ENCODE peak calls at places on chromosome 6, in six cellular contexts. M is DND-41; V is HFF-Myc; Q is CD8-positive, alpha-beta T cell; S is cardiac fibroblast; A is fibroblast of pulmonary artery. T is an unnamed sample.

GRCh38 chr6:47206626-47207025 is 103.1 kb downstream of the TNFRSF21 start:
- DNase-seq in M (no peak), V (no peak), Q (no peak), S (peak; percentile 15), A (peak; percentile 36), T (no peak)

GRCh38 chr6:44002071-44002590 is 125.1 kb downstream of the MRPL14 start:
- DNase-seq in M (no peak), V (no peak), Q (no peak), S (no peak), A (no peak), T (no peak)

GRCh38 chr6:43405354-43405753 is 22.0 kb upstream of the ABCC10 start:
- DNase-seq in M (no peak), V (no peak), Q (no peak), S (peak; percentile 16), A (peak; percentile 6), T (no peak)

GRCh38 chr6:32203435-32204267 is 11.2 kb upstream of the GPSM3 start:
- DNase-seq in M (no peak), V (no peak), Q (no peak), S (no peak), A (no peak), T (no peak)

GRCh38 chr6:17867880-17868279 is 119.6 kb downstream of the KIF13A start:
- DNase-seq in M (no peak), V (peak; percentile 79), Q (no peak), S (peak; percentile 69), A (peak; percentile 72), T (no peak)

GRCh38 chr6:156437084-156437879 is 339.9 kb upstream of the ARID1B start:
- DNase-seq in M (no peak), V (no peak), Q (no peak), S (no peak), A (no peak), T (no peak)

GRCh38 chr6:85124472-85125428 is 325.1 kb upstream of the NT5E start:
- DNase-seq in M (no peak), V (no peak), Q (no peak), S (peak; percentile 65), A (peak; percentile 53), T (no peak)

GRCh38 chr6:11732036-11732545 is 46.5 kb downstream of the ADTRP start:
- DNase-seq in M (no peak), V (no peak), Q (no peak), S (peak; percentile 96), A (peak; percentile 61), T (peak; percentile 77)

GRCh38 chr6:126721581-126722145 is 381.7 kb downstream of the CENPW start:
- DNase-seq in M (no peak), V (peak; percentile 31), Q (no peak), S (peak; percentile 95), A (peak; percentile 91), T (no peak)

GRCh38 chr6:29516108-29516507 is 28.4 kb upstream of the MAS1L start:
- DNase-seq in M (peak; percentile 6), V (peak; percentile 24), Q (peak; percentile 7), S (peak; percentile 75), A (peak; percentile 7), T (no peak)

GRCh38 chr6:11771473-11772048 is 7.0 kb downstream of the ADTRP start:
- DNase-seq in M (no peak), V (no peak), Q (no peak), S (peak; percentile 65), A (no peak), T (no peak)

DNA sequence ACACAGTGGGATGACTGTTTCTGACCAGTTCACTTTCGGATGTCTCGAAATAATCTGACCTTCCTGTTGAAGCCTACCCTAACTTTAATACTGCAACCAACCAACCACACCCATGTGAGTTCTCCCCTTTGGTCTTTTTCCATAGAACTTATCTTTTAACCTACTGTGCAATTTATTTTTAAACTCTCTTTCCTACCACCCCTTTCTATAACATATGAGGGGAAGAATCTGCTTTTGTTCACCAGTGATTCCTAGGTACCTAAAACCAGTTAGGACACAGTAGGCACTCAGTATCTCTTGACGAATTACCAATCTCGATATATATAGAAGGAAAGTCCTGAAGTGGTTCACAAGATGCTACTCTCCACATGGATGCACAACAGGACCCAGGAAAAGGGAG is 7.0 kb downstream of the COX7A2 start:
- DNase-seq in M (no peak), V (no peak), Q (no peak), S (no peak), A (no peak), T (no peak)
- TF ChIP-seq CTCF in M (no peak), V (no peak), Q (no peak), S (no peak), A (no peak), T (no peak)

DNA sequence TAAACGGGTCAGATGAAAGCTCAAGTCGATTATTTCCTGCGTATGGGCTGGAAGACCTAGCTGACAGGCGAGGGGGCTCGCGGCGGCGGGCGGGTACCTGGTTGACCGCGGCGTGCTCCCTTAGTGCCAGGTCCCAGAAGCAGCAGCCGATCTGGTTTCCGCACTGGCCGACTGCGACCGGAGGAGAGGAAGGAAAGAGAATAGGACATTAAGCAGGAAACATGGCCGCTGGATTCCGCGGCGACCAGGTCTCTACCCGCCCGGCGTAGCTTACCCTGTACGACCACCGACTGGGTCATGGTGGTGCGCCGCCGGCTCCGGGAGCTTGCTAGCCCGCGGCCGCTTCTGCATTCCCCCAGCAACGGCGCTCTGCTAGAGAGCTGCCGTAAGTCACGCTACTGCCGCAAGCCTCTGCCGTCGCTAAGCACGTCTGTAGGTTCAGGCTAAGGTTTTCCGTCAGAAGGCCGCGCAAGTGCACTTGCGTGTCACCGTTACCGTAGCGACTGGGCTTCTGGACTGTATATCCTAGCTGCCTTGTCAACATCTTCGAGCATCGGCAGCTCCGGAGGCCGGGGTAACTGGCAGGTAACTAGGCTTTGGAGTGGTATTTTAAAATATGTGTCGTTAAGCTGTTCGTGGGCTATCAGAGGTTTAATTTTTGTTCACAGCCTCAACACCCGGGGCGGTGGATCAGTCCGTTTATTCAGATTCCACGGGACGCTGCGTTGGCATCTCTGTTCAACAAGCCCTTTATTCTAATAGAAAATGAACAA is at the start of the genes FAM229B and TUBE1:
- DNase-seq in M (peak; percentile 93), V (peak; percentile 91), Q (peak; percentile 82), S (peak; percentile 98), A (peak; percentile 99), T (peak; percentile 85)
- TF ChIP-seq CTCF in M (peak; percentile 31), V (no peak), Q (no peak), S (peak; percentile 5), A (no peak), T (no peak)

GRCh38 chr6:75933387-75933975 is 139.0 kb downstream of the IMPG1 start:
- DNase-seq in M (no peak), V (no peak), Q (no peak), S (no peak), A (no peak), T (no peak)

GRCh38 chr6:75932067-75932466 is 140.4 kb downstream of the IMPG1 start:
- DNase-seq in M (peak; percentile 11), V (no peak), Q (no peak), S (peak; percentile 34), A (peak; percentile 28), T (no peak)

GRCh38 chr6:75935473-75935793 is 137.0 kb downstream of the IMPG1 start:
- DNase-seq in M (no peak), V (no peak), Q (no peak), S (no peak), A (no peak), T (no peak)

GRCh38 chr6:75936682-75937081 is 135.8 kb downstream of the IMPG1 start:
- DNase-seq in M (no peak), V (no peak), Q (no peak), S (no peak), A (no peak), T (no peak)

GRCh38 chr6:75934643-75935472 is 137.6 kb downstream of the IMPG1 start:
- DNase-seq in M (peak; percentile 26), V (peak; percentile 65), Q (no peak), S (peak; percentile 85), A (peak; percentile 84), T (peak; percentile 78)
- TF ChIP-seq CTCF in M (peak; percentile 78), V (peak; percentile 75), Q (peak; percentile 36), S (peak; percentile 74), A (peak; percentile 83), T (peak; percentile 85)

DNA sequence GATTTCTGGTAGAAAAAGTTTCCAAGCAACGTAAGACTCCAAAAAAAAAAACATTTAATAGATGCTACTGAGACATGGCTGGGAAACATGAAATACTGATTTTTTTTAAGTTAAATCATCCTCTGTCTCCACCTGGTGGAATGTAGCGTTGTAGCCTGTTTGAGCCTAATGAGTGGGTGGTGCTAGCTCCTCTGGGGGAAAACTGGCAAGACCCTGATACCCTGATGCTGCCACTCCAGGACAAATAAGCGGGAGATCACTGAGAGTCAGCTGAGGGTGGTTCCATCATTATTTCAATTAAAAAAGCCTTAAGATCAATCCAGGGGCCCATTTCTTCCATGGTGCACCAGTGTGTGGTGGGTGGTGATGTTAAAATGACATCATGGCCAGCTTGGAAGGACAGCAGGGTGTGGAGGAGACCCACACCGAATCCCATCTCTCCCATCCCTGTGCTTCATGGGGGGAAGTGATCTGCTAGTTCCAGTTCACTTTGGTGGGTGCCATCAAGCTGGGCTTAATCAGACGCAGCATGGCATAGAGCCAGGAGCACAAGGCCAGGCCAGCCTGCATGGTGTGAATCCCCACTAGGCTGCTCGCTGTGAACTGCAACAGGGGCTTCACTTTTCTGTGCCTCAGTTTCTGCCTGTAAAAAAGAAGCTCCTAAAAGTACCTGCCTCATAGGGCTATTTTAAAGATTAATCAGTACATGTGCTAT is 12.8 kb upstream of the MRPS10 start:
- DNase-seq in M (no peak), V (no peak), Q (no peak), S (peak; percentile 30), A (peak; percentile 27), T (no peak)
- TF ChIP-seq CTCF in M (peak; percentile 52), V (no peak), Q (no peak), S (peak; percentile 42), A (peak; percentile 45), T (peak; percentile 59)

DNA sequence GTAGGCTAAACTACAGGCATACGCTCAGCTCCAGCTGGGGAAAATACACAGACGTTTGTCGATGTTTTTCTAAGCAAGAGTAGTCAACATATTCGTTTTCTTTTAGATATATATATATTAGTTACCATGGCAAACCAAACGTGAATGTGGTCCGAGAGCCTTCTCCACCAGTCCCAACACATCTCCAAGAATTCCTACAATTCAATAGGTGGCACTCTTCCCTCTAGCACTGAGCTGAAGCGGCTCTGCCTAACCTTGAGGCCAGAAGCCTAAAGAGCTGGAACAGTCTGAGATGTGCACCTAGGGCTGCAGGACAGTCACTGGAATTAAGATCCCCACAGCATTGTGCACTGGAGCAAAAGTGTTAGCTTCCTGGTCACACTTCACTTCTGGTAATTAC is 70.3 kb upstream of the BEND3 start:
- DNase-seq in M (no peak), V (no peak), Q (no peak), S (peak; percentile 32), A (peak; percentile 50), T (no peak)
- TF ChIP-seq CTCF in M (no peak), V (peak; percentile 11), Q (no peak), S (no peak), A (peak; percentile 46), T (no peak)

GRCh38 chr6:93036835-93037234 is 382.5 kb downstream of the EPHA7 start:
- DNase-seq in M (no peak), V (no peak), Q (no peak), S (peak; percentile 12), A (peak; percentile 59), T (peak; percentile 14)
- TF ChIP-seq CTCF in M (peak; percentile 40), V (no peak), Q (no peak), S (peak; percentile 28), A (peak; percentile 59), T (peak; percentile 53)

GRCh38 chr6:120378582-120379220 is 955.6 kb downstream of the TBC1D32 start:
- DNase-seq in M (no peak), V (no peak), Q (no peak), S (peak; percentile 62), A (peak; percentile 61), T (peak; percentile 19)
- TF ChIP-seq CTCF in M (peak; percentile 54), V (peak; percentile 14), Q (no peak), S (peak; percentile 60), A (peak; percentile 70), T (peak; percentile 55)